ENCODE peak calls at places on chromosomes 1 and 21, in six cellular contexts. Q is PC-9, J is stomach, D is brain microvascular endothelial cell, E is ascending aorta, M is transverse colon. B is an unnamed sample.

GRCh38 chr21:42040411-42041180 is 30.4 kb upstream of the ZBTB21 start:
- DNase-seq in Q (peak; percentile 90), J (no peak), D (peak; percentile 99), E (no peak), M (no peak), B (no peak)

GRCh38 chr1:24683713-24684162 is 40.6 kb downstream of the SRRM1 start:
- DNase-seq in Q (peak; percentile 96), J (no peak), D (peak; percentile 95), E (no peak), M (no peak), B (no peak)

GRCh38 chr1:99558539-99558938 is 87.4 kb upstream of the PALMD start:
- DNase-seq in Q (no peak), J (no peak), D (no peak), E (no peak), M (no peak), B (no peak)

GRCh38 chr1:228416217-228416971 is at the start of gene TRIM17:
- DNase-seq in Q (no peak), J (no peak), D (no peak), E (no peak), M (no peak), B (no peak)

GRCh38 chr1:112133487-112133886 is 144.0 kb upstream of the KCND3 start:
- DNase-seq in Q (peak; percentile 32), J (no peak), D (no peak), E (no peak), M (no peak), B (no peak)

GRCh38 chr1:22953392-22954141 is 19.1 kb downstream of the LACTBL1 start:
- DNase-seq in Q (no peak), J (no peak), D (no peak), E (no peak), M (no peak), B (no peak)

GRCh38 chr1:7207875-7208646 is 422.8 kb downstream of the CAMTA1 start:
- DNase-seq in Q (no peak), J (peak; percentile 63), D (peak; percentile 68), E (no peak), M (peak; percentile 35), B (no peak)

GRCh38 chr1:83545450-83545849 is 453.5 kb downstream of the TTLL7 start:
- DNase-seq in Q (no peak), J (no peak), D (no peak), E (no peak), M (no peak), B (no peak)

GRCh38 chr1:28412731-28413130 is 43.2 kb downstream of the PHACTR4 start:
- DNase-seq in Q (no peak), J (no peak), D (no peak), E (no peak), M (no peak), B (no peak)

GRCh38 chr1:87840772-87841171 is 512.1 kb downstream of the LMO4 start:
- DNase-seq in Q (no peak), J (no peak), D (no peak), E (no peak), M (no peak), B (no peak)

GRCh38 chr1:190067592-190067991 is 410.1 kb downstream of the BRINP3 start:
- DNase-seq in Q (no peak), J (no peak), D (peak; percentile 13), E (no peak), M (no peak), B (no peak)

GRCh38 chr1:228141082-228141870 is 1.2 kb downstream of the GUK1 start:
- DNase-seq in Q (no peak), J (peak; percentile 78), D (no peak), E (no peak), M (peak; percentile 58), B (no peak)

GRCh38 chr1:151510020-151510405 is 1.2 kb upstream of the CGN start:
- DNase-seq in Q (no peak), J (no peak), D (no peak), E (no peak), M (peak; percentile 78), B (no peak)

GRCh38 chr1:162252209-162252608 is 124.4 kb downstream of the SPATA46 start:
- DNase-seq in Q (no peak), J (no peak), D (no peak), E (no peak), M (no peak), B (no peak)
- H3K36me3 ChIP-seq in Q (no peaks in the 10 kb centered on the region), J (no peaks in the 10 kb centered on the region), D (no peaks in the 10 kb centered on the region), E (no peaks in the 10 kb centered on the region), M (no peaks in the 10 kb centered on the region), B (no peaks in the 10 kb centered on the region)

GRCh38 chr1:27114522-27114921 is 40.4 kb downstream of the SLC9A1 start:
- DNase-seq in Q (no peak), J (no peak), D (no peak), E (no peak), M (no peak), B (no peak)

GRCh38 chr1:27113861-27114260 is 41.1 kb downstream of the SLC9A1 start:
- DNase-seq in Q (no peak), J (no peak), D (no peak), E (no peak), M (no peak), B (no peak)

GRCh38 chr1:27109103-27109822 is 45.7 kb downstream of the SLC9A1 start:
- DNase-seq in Q (no peak), J (peak; percentile 64), D (no peak), E (no peak), M (peak; percentile 58), B (no peak)

GRCh38 chr1:27108588-27108987 is 46.3 kb downstream of the SLC9A1 start:
- DNase-seq in Q (no peak), J (no peak), D (no peak), E (no peak), M (no peak), B (no peak)

DNA sequence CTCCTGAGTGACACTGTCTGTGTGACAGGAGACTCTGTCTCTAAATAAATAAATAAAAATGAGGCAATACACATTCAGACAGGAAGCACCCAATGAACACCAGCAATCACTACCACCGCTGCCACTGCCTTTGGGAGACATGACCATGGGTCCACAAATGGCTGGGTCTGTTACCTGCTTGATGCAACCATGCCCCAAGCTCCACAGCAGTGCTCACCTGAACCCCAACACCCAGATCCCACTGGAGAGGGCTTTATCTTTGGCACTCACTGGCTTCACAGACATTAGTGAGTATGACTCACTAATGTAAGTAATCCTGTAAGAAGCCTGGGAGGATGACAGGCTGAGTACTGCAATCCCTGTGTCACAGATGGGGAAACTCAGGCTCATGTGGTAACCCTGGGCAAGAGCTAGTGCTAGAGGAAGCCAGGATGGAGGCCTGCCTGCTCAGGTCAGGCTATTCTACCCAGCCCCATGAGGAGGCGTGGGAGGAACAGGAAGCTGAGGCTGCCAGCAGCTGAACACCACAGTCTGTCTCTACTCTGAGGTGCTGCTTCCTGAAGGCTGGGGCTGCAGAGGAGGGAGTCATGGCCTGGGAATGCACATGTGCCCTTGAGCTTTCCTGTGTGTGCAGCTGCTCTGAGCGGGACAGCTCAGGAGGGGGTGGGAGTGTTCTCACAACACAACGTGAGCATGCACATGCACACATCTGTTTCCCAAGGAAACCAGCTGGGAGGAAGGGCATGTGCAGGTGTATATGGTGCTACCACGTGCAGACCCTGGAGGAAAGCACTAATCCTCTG is 43.0 kb downstream of the SLC9A1 start:
- DNase-seq in Q (peak; percentile 94), J (peak; percentile 76), D (peak; percentile 98), E (peak; percentile 87), M (peak; percentile 80), B (peak; percentile 59)
- TF ChIP-seq CTCF in Q (no peak), J (no peak), D (peak; percentile 55), E (no peak), M (peak; percentile 67), B (peak; percentile 15)

GRCh38 chr1:8345621-8346415 is 27.9 kb downstream of the SLC45A1 start:
- DNase-seq in Q (no peak), J (no peak), D (no peak), E (no peak), M (no peak), B (no peak)

GRCh38 chr1:8348056-8348776 is 30.3 kb downstream of the SLC45A1 start:
- DNase-seq in Q (no peak), J (no peak), D (no peak), E (no peak), M (no peak), B (no peak)

GRCh38 chr1:8348777-8349472 is 31.0 kb downstream of the SLC45A1 start:
- DNase-seq in Q (no peak), J (peak; percentile 69), D (peak; percentile 39), E (no peak), M (peak; percentile 71), B (no peak)

GRCh38 chr1:8349473-8349865 is 31.6 kb downstream of the SLC45A1 start:
- DNase-seq in Q (no peak), J (no peak), D (no peak), E (no peak), M (no peak), B (no peak)

DNA sequence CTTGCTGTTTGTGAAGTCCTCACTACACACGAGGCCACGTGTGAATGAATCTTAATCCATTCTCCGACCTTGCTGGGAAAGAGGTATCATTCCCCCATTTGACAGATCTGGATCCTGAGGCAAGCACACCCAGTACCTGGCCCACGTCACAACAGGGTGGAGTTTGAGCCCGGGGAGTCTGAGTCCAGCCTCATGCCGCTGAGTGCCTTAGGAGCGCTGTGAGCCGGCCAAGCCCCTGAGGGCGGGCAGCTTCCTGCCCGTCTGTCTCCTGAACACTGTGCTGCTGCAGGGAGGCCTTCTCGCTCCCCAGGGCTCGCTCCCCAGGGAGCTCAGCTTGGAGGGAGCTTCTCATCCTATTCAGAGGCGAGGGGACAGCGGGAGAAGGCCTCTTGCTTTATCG is 29.7 kb downstream of the SLC45A1 start:
- DNase-seq in Q (no peak), J (no peak), D (peak; percentile 24), E (no peak), M (no peak), B (no peak)
- H3K27ac ChIP-seq in Q (no peak overlapping the region), J (peak overlapping the region; percentile 73), D (peak overlapping the region; percentile 1), E (no peak overlapping the region), M (no peak overlapping the region), B (no peak overlapping the region)

GRCh38 chr21:44956356-44957046 is 16.7 kb downstream of the SLX9 start:
- DNase-seq in Q (no peak), J (no peak), D (no peak), E (no peak), M (no peak), B (no peak)

GRCh38 chr21:44955803-44956175 is 16.0 kb downstream of the SLX9 start:
- DNase-seq in Q (no peak), J (no peak), D (no peak), E (no peak), M (no peak), B (no peak)

GRCh38 chr21:44957901-44958451 is 18.1 kb downstream of the SLX9 start:
- DNase-seq in Q (no peak), J (no peak), D (no peak), E (no peak), M (no peak), B (no peak)

GRCh38 chr21:44958471-44959191 is 18.8 kb downstream of the SLX9 start:
- DNase-seq in Q (no peak), J (peak; percentile 48), D (peak; percentile 74), E (no peak), M (peak; percentile 55), B (no peak)

DNA sequence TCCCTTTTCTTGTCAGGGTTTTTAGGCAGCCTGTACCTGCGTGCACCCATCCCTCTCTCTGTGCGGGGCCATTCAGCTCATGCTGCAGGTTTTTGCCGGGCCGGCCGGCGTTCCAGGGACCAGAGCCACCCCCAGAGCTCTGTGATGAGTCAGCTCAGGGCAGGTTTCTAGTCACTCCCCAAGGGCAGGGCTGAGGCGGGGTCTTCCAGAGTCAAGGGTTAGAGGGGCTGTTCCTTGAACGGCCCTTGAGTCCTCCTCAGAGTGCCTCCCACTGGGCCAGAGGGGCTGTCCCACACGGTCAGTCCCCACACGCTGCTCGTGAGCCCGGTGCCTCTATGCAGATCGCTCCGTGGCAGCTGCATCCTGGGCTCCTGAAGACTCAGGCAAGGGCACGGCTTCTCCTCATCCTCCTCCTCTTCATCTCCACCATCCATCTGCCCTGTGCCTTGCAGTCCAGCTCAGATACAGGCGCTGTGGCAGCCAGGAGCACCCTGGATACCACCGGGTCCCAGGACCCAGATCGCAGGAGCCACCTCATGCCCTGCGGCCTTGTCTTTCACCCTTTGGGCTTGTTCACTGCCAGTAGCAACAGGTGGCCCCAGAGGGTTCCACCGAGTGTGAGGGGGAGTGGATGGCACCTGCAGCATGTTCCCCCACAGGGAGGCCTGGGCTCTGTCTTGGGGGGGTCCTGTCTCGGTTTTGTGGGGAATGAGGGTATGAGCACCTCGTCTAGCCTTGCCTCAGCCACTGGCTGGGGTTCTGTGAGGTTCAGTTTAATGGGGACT is 17.4 kb downstream of the SLX9 start:
- DNase-seq in Q (no peak), J (no peak), D (no peak), E (no peak), M (no peak), B (no peak)
- H3K36me3 ChIP-seq in Q (no peaks in the 10 kb centered on the region), J (peaks cover 74% of the 10 kb centered on the region), D (peaks cover 9% of the 10 kb centered on the region), E (peaks cover 11% of the 10 kb centered on the region), M (no peaks in the 10 kb centered on the region), B (no peaks in the 10 kb centered on the region)